ENCODE peak calls at places on chromosomes 13 and 19, in eight cellular contexts. A is prostate gland; X is stimulated activated CD4-positive, alpha-beta T cell treated with anti-CD3 and anti-CD28 coated beads, Interleukin-1b, Interleukin-23, amount 100 ng/mL, for 1 hour; Q is body of pancreas; B is activated T-cell treated with anti-CD3 and anti-CD28 coated beads, Interleukin-2, amount 50 U/mL, for 72 hours; O is GM20000; L is T-helper 1 cell; E is bronchial epithelial cell. Z is an unnamed sample.

GRCh38 chr19:46728693-46729339 is 11.9 kb upstream of the PRKD2 start:
- DNase-seq in A (peak), E (peak), X (peak), B (peak), Q (peak), O (peak), L (peak), Z (no peak)

GRCh38 chr13:113090806-113091205 is 14.8 kb upstream of the F7 start:
- DNase-seq in L (no peak), E (no peak), O (no peak), Q (no peak), B (no peak), A (no peak), X (no peak), Z (no peak)

GRCh38 chr13:46728777-46729176 is 68.2 kb downstream of the ESD start:
- DNase-seq in X (no peak), O (peak), E (peak), Q (no peak), B (peak), A (no peak), L (no peak), Z (no peak)

GRCh38 chr13:23871616-23872220 is 17.5 kb downstream of the MIPEP start:
- DNase-seq in L (no peak), X (no peak), A (no peak), O (peak), B (no peak), Q (no peak), E (peak), Z (no peak)

GRCh38 chr19:18435848-18436631 is 1.9 kb downstream of the ISYNA1 start:
- DNase-seq in L (no peak), E (peak), O (no peak), B (no peak), Q (no peak), X (no peak), A (no peak), Z (no peak)

GRCh38 chr19:48926909-48927308 is 6.6 kb upstream of the DHDH start:
- DNase-seq in B (peak), X (no peak), E (peak), Q (peak), A (peak), O (no peak), L (no peak), Z (no peak)

GRCh38 chr19:32877323-32877912 is 7.9 kb upstream of the SLC7A9 start:
- DNase-seq in A (no peak), O (peak), E (no peak), X (no peak), B (no peak), Q (no peak), L (no peak), Z (no peak)

GRCh38 chr13:103540394-103540793 is 474.2 kb upstream of the SLC10A2 start:
- DNase-seq in X (no peak), B (no peak), E (no peak), O (no peak), L (no peak), A (no peak), Q (no peak), Z (no peak)

GRCh38 chr13:28922341-28922740 is 102.2 kb downstream of the MTUS2 start:
- DNase-seq in B (no peak), Q (no peak), L (no peak), E (no peak), X (no peak), A (no peak), O (no peak), Z (no peak)

GRCh38 chr13:39415403-39415802 is 187.6 kb downstream of the LHFPL6 start:
- DNase-seq in A (peak), B (no peak), X (no peak), L (no peak), E (peak), Q (peak), O (no peak), Z (no peak)

GRCh38 chr13:67229438-67230242 is 496 bp downstream of the PCDH9 start:
- DNase-seq in X (no peak), E (peak), Q (no peak), O (peak), L (no peak), B (no peak), A (no peak), Z (no peak)

GRCh38 chr19:33756177-33756576 is 40.5 kb upstream of the KCTD15 start:
- DNase-seq in X (no peak), L (no peak), O (no peak), Q (no peak), E (no peak), B (no peak), A (no peak), Z (no peak)

GRCh38 chr19:29858000-29858596 is 46.3 kb downstream of the CCNE1 start:
- DNase-seq in X (no peak), E (no peak), L (no peak), B (peak), Q (peak), A (no peak), O (peak), Z (no peak)

GRCh38 chr13:24085662-24086061 is 74.9 kb upstream of the SPATA13 start:
- DNase-seq in E (no peak), B (no peak), A (no peak), X (no peak), O (no peak), L (no peak), Q (no peak), Z (no peak)

GRCh38 chr19:6483235-6483634 is 1.6 kb upstream of the DENND1C start:
- DNase-seq in A (no peak), L (no peak), X (no peak), O (no peak), B (no peak), Q (no peak), E (no peak), Z (no peak)

GRCh38 chr13:65679240-65679639 is 1550.9 kb downstream of the PCDH9 start:
- DNase-seq in A (no peak), X (no peak), O (no peak), L (no peak), Q (no peak), E (no peak), B (no peak), Z (no peak)

GRCh38 chr19:36041831-36042230 is 9.2 kb upstream of the CLIP3 start:
- DNase-seq in E (peak), A (no peak), B (no peak), L (no peak), O (no peak), Q (no peak), X (no peak), Z (no peak)

GRCh38 chr19:43809762-43810696 is 7.8 kb upstream of the LYPD5 start:
- DNase-seq in X (no peak), E (peak), Q (no peak), L (no peak), A (peak), B (no peak), O (peak), Z (no peak)

GRCh38 chr13:47816835-47817234 is 184.2 kb downstream of the SUCLA2 start:
- DNase-seq in L (no peak), X (no peak), E (no peak), B (no peak), A (no peak), O (no peak), Q (no peak), Z (peak)

GRCh38 chr13:91347996-91348905 is 764 bp downstream of the MIR17HG start:
- DNase-seq in Q (peak), X (peak), A (peak), E (no peak), L (peak), O (peak), B (peak), Z (no peak)

GRCh38 chr19:2167896-2168618 is 4.3 kb downstream of the DOT1L start:
- DNase-seq in L (no peak), E (no peak), O (peak), B (no peak), Q (no peak), X (no peak), A (no peak), Z (no peak)

GRCh38 chr13:107422421-107422820 is 792.9 kb downstream of the LIG4 start:
- DNase-seq in A (no peak), B (no peak), X (no peak), O (no peak), Q (no peak), L (no peak), E (no peak), Z (no peak)

GRCh38 chr13:82803341-82803740 is 1078.9 kb downstream of the SLITRK1 start:
- DNase-seq in A (no peak), E (peak), B (no peak), Q (no peak), O (no peak), L (no peak), X (no peak), Z (no peak)

GRCh38 chr19:43441736-43442135 is 23.7 kb downstream of the LYPD3 start:
- DNase-seq in Q (no peak), E (peak), X (no peak), B (no peak), O (no peak), A (no peak), L (no peak), Z (no peak)

GRCh38 chr19:14004619-14005380 is 1.3 kb downstream of the RFX1 start:
- DNase-seq in X (no peak), O (peak), A (peak), E (no peak), B (no peak), L (no peak), Q (peak), Z (no peak)

GRCh38 chr19:35167251-35168119 is 12.9 kb downstream of the FXYD5 start:
- DNase-seq in X (no peak), A (no peak), B (no peak), E (no peak), O (no peak), L (no peak), Q (no peak), Z (no peak)

GRCh38 chr19:15702590-15702930 is 25.3 kb upstream of the OR10H2 start:
- DNase-seq in L (no peak), X (no peak), B (peak), Q (peak), A (peak), O (no peak), E (peak), Z (no peak)

GRCh38 chr13:85997587-85997986 is 198.4 kb upstream of the SLITRK6 start:
- DNase-seq in Q (no peak), A (no peak), L (no peak), B (no peak), E (peak), X (no peak), O (no peak), Z (no peak)

GRCh38 chr13:99658266-99658991 is 157.2 kb downstream of the TM9SF2 start:
- DNase-seq in O (peak), L (peak), A (peak), X (peak), B (peak), Q (no peak), E (peak), Z (peak)

GRCh38 chr19:6733338-6734095 is 3.9 kb downstream of the GPR108 start:
- DNase-seq in O (no peak), Q (no peak), X (no peak), B (no peak), E (no peak), A (no peak), L (no peak), Z (no peak)

GRCh38 chr13:47310376-47310775 is 413.5 kb upstream of the HTR2A start:
- DNase-seq in Q (no peak), B (no peak), L (no peak), X (no peak), E (no peak), O (no peak), A (no peak), Z (no peak)

GRCh38 chr13:89827552-89827951 is 1519.9 kb upstream of the MIR17HG start:
- DNase-seq in E (no peak), A (no peak), B (no peak), O (no peak), Q (no peak), X (no peak), L (no peak), Z (peak)

GRCh38 chr13:24216176-24216575 is 55.7 kb downstream of the SPATA13 start:
- DNase-seq in L (no peak), X (no peak), Q (no peak), A (no peak), O (no peak), B (no peak), E (peak), Z (no peak)

GRCh38 chr19:53101518-53101917 is 1.7 kb downstream of the ZNF160 start:
- DNase-seq in B (peak), L (no peak), A (no peak), O (peak), E (no peak), X (no peak), Q (no peak), Z (no peak)

GRCh38 chr13:66210677-66211076 is 1019.5 kb downstream of the PCDH9 start:
- DNase-seq in Q (no peak), E (peak), L (no peak), O (no peak), B (no peak), X (no peak), A (no peak), Z (no peak)

GRCh38 chr19:47475460-47475859 is 3.8 kb upstream of the SLC8A2 start:
- DNase-seq in O (no peak), E (no peak), L (no peak), Q (no peak), A (no peak), B (no peak), X (no peak), Z (no peak)

GRCh38 chr19:12015015-12015752 is 20.3 kb downstream of the ZNF433 start:
- DNase-seq in X (no peak), O (no peak), L (no peak), A (no peak), B (no peak), E (no peak), Q (no peak), Z (no peak)

GRCh38 chr19:11422163-11423068 is 3.3 kb upstream of the RGL3 start:
- DNase-seq in Q (peak), X (peak), E (peak), O (peak), A (peak), L (peak), B (peak), Z (no peak)